ENCODE peak calls at places on chromosome 2, in seven cellular contexts. J is mesenchymal stem cell, E is GM23248, Z is endodermal cell, T is IMR-90, O is colonic mucosa, K is fibroblast of lung. V is an unnamed sample.

GRCh38 chr2:205947621-205948495 is 138.1 kb downstream of the INO80D start:
- DNase-seq in J (peak), E (peak), Z (peak), T (peak), O (peak), K (peak), V (peak)

GRCh38 chr2:160687629-160688028 is 194.0 kb upstream of the RBMS1 start:
- DNase-seq in J (no peak), E (no peak), Z (no peak), T (no peak), O (no peak), K (no peak), V (no peak)

GRCh38 chr2:2590796-2591541 is 259.9 kb upstream of the MYT1L start:
- DNase-seq in J (no peak), E (no peak), Z (no peak), T (no peak), O (no peak), K (no peak), V (no peak)

GRCh38 chr2:183284606-183285005 is 160.4 kb downstream of the NUP35 start:
- DNase-seq in J (peak), E (peak), Z (no peak), T (peak), O (no peak), K (peak), V (no peak)

GRCh38 chr2:10973766-10974165 is 62.0 kb downstream of the KCNF1 start:
- DNase-seq in J (no peak), E (no peak), Z (no peak), T (no peak), O (no peak), K (no peak), V (no peak)

GRCh38 chr2:105890856-105891255 is 146.1 kb downstream of the NCK2 start:
- DNase-seq in J (no peak), E (no peak), Z (no peak), T (no peak), O (no peak), K (no peak), V (no peak)

GRCh38 chr2:205463626-205464025 is 218.7 kb upstream of the NRP2 start:
- DNase-seq in J (no peak), E (no peak), Z (no peak), T (no peak), O (no peak), K (no peak), V (no peak)

GRCh38 chr2:191020742-191021381 is 6.9 kb upstream of the STAT1 start:
- DNase-seq in J (peak), E (peak), Z (no peak), T (peak), O (peak), K (peak), V (peak)

GRCh38 chr2:108820439-108820838 is 33.9 kb downstream of the CCDC138 start:
- DNase-seq in J (no peak), E (peak), Z (no peak), T (no peak), O (no peak), K (no peak), V (no peak)

GRCh38 chr2:215758691-215759090 is 254.7 kb downstream of the MREG start:
- DNase-seq in J (no peak), E (peak), Z (no peak), T (peak), O (no peak), K (peak), V (no peak)

GRCh38 chr2:144430722-144431163 is 89.2 kb downstream of the ZEB2 start:
- DNase-seq in J (peak), E (peak), Z (no peak), T (peak), O (no peak), K (peak), V (no peak)
- H3K27ac ChIP-seq in J (no peak), E (peak), Z (peak), T (no peak), O (peak), K (peak), V (peak)

DNA sequence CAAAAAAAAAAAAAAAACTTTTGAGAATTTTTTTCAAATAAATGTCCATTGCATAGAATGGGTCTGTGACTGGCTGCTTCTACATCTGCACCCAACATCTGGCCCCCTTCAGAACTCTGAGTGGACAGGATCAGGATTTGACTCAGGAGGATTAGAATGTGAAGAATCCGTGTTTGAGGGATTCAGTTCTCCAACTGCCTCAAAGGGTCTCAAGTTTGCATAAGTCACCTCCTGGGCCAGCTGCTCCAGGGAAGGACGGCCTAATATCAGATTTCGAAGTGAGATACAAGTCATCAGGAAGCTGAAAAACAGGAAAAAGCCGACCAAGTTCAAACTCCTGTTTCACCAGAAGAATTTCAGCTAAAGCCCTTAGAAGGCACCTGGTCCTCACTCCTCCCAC is 10.9 kb downstream of the MAT2A start:
- DNase-seq in J (peak), E (peak), Z (no peak), T (peak), O (no peak), K (peak), V (no peak)
- H3K9ac ChIP-seq in J (peak), E (peak), Z (no peak), T (peak), O (no peak), K (no peak), V (no peak)

GRCh38 chr2:176156959-176157498 is at the start of gene HOXD3:
- DNase-seq in J (no peak), E (peak), Z (peak), T (no peak), O (no peak), K (peak), V (no peak)

GRCh38 chr2:176152350-176153181 is 1.2 kb downstream of the HOXD4 start:
- DNase-seq in J (no peak), E (no peak), Z (peak), T (no peak), O (no peak), K (peak), V (no peak)

GRCh38 chr2:176156301-176156958 is 677 bp upstream of the HOXD3 start:
- DNase-seq in J (no peak), E (no peak), Z (peak), T (no peak), O (no peak), K (no peak), V (no peak)

GRCh38 chr2:176155341-176156044 is 1.6 kb upstream of the HOXD3 start:
- DNase-seq in J (no peak), E (no peak), Z (peak), T (no peak), O (no peak), K (no peak), V (no peak)

DNA sequence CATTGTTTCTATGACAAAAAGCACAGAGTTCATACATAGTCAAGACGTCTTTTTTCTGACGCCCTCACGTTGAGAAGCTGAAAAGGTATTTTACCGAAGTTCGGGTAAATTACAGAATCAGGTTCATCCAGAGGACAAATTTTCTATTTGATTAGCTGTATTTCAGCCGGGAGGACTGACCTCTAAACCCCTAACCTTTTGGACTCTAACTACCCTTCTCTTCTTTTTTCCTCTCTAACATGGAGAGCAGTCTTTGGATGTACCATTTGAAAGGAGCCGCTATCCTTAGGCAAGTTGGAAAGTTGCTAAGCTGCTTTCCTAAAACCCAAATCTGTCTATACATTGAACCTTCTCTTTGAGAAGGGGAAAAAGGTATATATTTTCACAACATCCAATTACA is 2.3 kb upstream of the HOXD3 start:
- DNase-seq in J (no peak), E (no peak), Z (no peak), T (no peak), O (no peak), K (no peak), V (no peak)
- H3K4me3 ChIP-seq in J (no peak), E (no peak), Z (no peak), T (no peak), O (no peak), K (no peak), V (no peak)

DNA sequence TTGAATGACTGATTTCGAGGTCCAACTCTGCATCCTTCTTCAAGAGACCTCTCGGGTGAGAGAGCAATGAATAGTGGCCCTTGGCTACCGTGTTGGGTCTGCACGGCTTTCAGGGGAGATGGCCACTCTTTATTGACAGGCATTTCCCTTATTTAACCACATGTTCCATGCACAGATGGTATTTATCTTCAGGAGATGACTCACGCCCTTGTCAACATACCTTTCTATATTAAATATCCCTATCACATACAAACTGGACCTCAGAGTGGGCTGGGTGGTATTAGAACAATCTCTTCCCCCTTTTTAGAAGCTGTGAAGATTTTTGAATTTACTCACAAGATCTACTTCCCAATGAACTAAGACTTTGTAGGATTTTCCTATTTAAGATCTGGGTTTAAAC is 109.6 kb upstream of the CDC42EP3 start:
- DNase-seq in J (peak), E (peak), Z (no peak), T (peak), O (no peak), K (peak), V (no peak)
- H3K27ac ChIP-seq in J (peak), E (peak), Z (no peak), T (peak), O (no peak), K (no peak), V (no peak)

GRCh38 chr2:194452504-194452903 is 1204.5 kb upstream of the SLC39A10 start:
- DNase-seq in J (no peak), E (no peak), Z (no peak), T (no peak), O (no peak), K (no peak), V (no peak)
- H3K9ac ChIP-seq in J (no peak), E (no peak), Z (no peak), T (no peak), O (no peak), K (no peak), V (no peak)

DNA sequence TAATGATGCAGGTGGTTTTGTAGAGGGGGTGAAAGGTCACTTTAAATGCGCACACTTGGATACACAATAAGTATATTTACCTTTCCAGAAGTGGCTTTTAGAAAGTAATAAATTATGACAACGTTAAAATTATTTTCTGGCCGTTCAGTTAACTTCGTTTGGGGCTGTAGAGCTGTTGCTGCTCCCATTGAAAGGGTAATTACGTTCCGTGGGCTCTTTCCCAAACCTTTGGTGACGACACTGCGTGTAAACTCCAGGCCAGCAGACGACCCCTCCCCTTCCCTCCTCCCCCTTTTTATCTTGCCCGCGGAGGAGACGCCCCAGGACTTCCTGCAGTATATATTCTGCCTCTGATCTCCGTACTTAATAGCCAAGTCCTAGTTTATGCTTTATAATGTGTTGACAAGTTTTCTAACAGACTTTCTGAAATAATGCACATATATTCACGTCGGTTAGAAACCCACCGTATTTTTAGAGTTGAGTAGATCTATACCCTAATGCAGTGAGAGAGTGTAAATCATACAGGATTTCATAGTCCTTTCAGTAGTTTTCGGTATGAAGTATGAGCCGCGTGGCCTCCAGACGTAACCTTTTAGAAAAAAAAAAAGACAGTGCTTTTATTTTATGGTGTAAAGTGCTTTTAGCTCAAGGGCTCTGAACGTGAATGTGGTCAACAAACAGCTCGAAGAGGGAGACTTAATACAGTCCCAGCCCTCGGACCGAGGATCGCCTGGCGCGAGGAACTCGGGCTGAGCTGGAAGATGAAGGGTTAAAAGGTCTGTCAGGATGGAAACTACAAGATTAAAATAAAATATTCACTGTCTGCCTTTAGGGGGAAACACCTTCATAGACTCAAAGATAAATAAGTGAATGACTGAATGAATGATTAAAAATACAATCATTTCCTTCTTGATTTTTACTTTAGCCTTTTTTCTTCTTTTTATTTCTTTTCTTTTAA is 3.8 kb upstream of the BCL11A start:
- DNase-seq in J (no peak), E (no peak), Z (no peak), T (no peak), O (no peak), K (no peak), V (peak)
- H3K4me3 ChIP-seq in J (no peak), E (no peak), Z (peak), T (no peak), O (peak), K (peak), V (peak)

GRCh38 chr2:170639635-170640034 is 75.5 kb upstream of the SP5 start:
- DNase-seq in J (no peak), E (no peak), Z (no peak), T (no peak), O (no peak), K (no peak), V (no peak)
- H3K27ac ChIP-seq in J (no peak), E (no peak), Z (no peak), T (no peak), O (no peak), K (no peak), V (no peak)

GRCh38 chr2:47842846-47843245 is 59.9 kb downstream of the MSH6 start:
- DNase-seq in J (no peak), E (peak), Z (no peak), T (no peak), O (no peak), K (peak), V (no peak)
- H3K9ac ChIP-seq in J (no peak), E (no peak), Z (no peak), T (no peak), O (no peak), K (no peak), V (no peak)

GRCh38 chr2:240926516-240927389 is 20.6 kb downstream of the CROCC2 start:
- DNase-seq in J (no peak), E (peak), Z (peak), T (peak), O (peak), K (peak), V (no peak)
- H3K4me3 ChIP-seq in J (peak), E (no peak), Z (no peak), T (peak), O (no peak), K (no peak), V (no peak)

DNA sequence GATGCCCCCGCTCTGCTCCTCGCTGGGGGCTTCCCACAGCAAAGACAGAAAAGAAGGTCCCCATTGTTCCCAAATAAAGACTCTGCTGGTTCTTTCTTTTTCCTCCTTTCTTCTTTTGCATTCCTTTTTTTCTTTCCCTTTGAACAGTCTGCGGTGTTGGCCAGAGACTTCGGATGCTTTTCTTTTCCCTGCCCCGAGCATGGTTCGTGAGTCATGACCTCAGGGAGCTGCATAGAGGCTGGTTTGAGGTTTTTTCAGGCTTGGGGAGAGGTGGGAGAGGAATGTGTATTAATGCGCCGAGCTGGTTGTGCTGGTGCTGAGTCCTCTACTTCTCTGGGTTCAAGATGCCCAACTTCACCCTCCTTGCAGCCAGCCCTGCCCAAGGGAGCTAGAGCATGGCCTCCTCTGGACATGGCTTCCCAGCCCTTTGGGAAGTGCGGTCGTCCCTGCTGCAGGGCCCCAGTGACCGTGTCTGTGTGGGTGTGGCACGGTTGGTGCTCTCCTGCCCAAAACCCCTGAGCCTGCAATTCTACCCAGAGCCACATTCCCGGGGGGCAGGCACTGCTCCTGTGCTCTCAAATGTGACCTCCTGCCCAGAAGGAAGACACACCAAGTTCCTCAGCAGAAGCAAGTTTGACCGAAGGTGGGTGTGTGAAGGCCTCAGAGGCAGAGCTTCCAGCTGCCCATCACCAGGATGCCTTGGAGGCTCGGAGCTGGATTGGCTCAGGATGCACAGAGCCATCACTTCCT is 9.0 kb upstream of the ARHGEF4 start:
- DNase-seq in J (peak), E (peak), Z (peak), T (peak), O (no peak), K (peak), V (no peak)
- H3K27ac ChIP-seq in J (peak), E (no peak), Z (peak), T (no peak), O (no peak), K (no peak), V (no peak)

V was measured in Karpas-422.